ENCODE peak calls at places on chromosomes 6 and 20, in ten cellular contexts. One of them, this sample, is unnamed.

GRCh38 chr20:34040300-34041015 is 46.7 kb downstream of the RALY start:
- DNase-seq in HepG2: no peak
- DNase-seq in uterus: no peak
- DNase-seq in aorta: no peak
- DNase-seq in fibroblast of mammary gland: no peak
- DNase-seq in ascending aorta: no peak
- DNase-seq in HCT116: no peak
- DNase-seq in AG10803: no peak
- DNase-seq in tibial nerve: no peak
- DNase-seq in GM06990: no peak
- DNase-seq in this sample: no peak

GRCh38 chr6:20564269-20564668 is 30.0 kb downstream of the CDKAL1 start:
- DNase-seq in GM06990: no peak
- DNase-seq in AG10803: peak; percentile 23
- DNase-seq in tibial nerve: no peak
- DNase-seq in HepG2: no peak
- DNase-seq in HCT116: peak; percentile 19
- DNase-seq in uterus: no peak
- DNase-seq in fibroblast of mammary gland: peak; percentile 35
- DNase-seq in aorta: no peak
- DNase-seq in ascending aorta: no peak
- DNase-seq in this sample: no peak

GRCh38 chr6:75135447-75135846 is 70.4 kb downstream of the COL12A1 start:
- DNase-seq in fibroblast of mammary gland: peak; percentile 83
- DNase-seq in uterus: no peak
- DNase-seq in AG10803: peak; percentile 92
- DNase-seq in aorta: no peak
- DNase-seq in HCT116: no peak
- DNase-seq in HepG2: no peak
- DNase-seq in ascending aorta: no peak
- DNase-seq in tibial nerve: no peak
- DNase-seq in GM06990: no peak
- DNase-seq in this sample: no peak

GRCh38 chr6:160393966-160394653 is 45.9 kb downstream of the SLC22A3 start:
- DNase-seq in aorta: no peak
- DNase-seq in fibroblast of mammary gland: no peak
- DNase-seq in ascending aorta: no peak
- DNase-seq in HepG2: peak; percentile 90
- DNase-seq in AG10803: no peak
- DNase-seq in uterus: peak; percentile 37
- DNase-seq in HCT116: no peak
- DNase-seq in tibial nerve: no peak
- DNase-seq in GM06990: no peak
- DNase-seq in this sample: no peak

GRCh38 chr6:44269921-44270525 is at the start of gene TMEM151B:
- DNase-seq in HepG2: no peak
- DNase-seq in fibroblast of mammary gland: no peak
- DNase-seq in uterus: no peak
- DNase-seq in tibial nerve: no peak
- DNase-seq in AG10803: no peak
- DNase-seq in HCT116: no peak
- DNase-seq in GM06990: no peak
- DNase-seq in ascending aorta: no peak
- DNase-seq in aorta: peak; percentile 64
- DNase-seq in this sample: no peak

GRCh38 chr20:33460711-33461110 is 17.1 kb upstream of the SNTA1 start:
- DNase-seq in HepG2: no peak
- DNase-seq in AG10803: no peak
- DNase-seq in tibial nerve: no peak
- DNase-seq in ascending aorta: no peak
- DNase-seq in uterus: no peak
- DNase-seq in GM06990: peak; percentile 60
- DNase-seq in fibroblast of mammary gland: no peak
- DNase-seq in HCT116: no peak
- DNase-seq in aorta: no peak
- DNase-seq in this sample: no peak

GRCh38 chr20:61649105-61649878 is 397.2 kb downstream of the CDH4 start:
- DNase-seq in HCT116: no peak
- DNase-seq in HepG2: no peak
- DNase-seq in GM06990: no peak
- DNase-seq in tibial nerve: no peak
- DNase-seq in AG10803: no peak
- DNase-seq in aorta: no peak
- DNase-seq in fibroblast of mammary gland: no peak
- DNase-seq in uterus: no peak
- DNase-seq in ascending aorta: no peak
- DNase-seq in this sample: no peak

GRCh38 chr6:123802351-123802696 is 1.3 kb upstream of the NKAIN2 start:
- DNase-seq in GM06990: no peak
- DNase-seq in HepG2: no peak
- DNase-seq in ascending aorta: no peak
- DNase-seq in AG10803: no peak
- DNase-seq in fibroblast of mammary gland: no peak
- DNase-seq in HCT116: no peak
- DNase-seq in tibial nerve: no peak
- DNase-seq in aorta: no peak
- DNase-seq in uterus: no peak
- DNase-seq in this sample: no peak

GRCh38 chr6:163655217-163656121 is 241.0 kb downstream of the QKI start:
- DNase-seq in HCT116: no peak
- DNase-seq in tibial nerve: no peak
- DNase-seq in ascending aorta: no peak
- DNase-seq in aorta: no peak
- DNase-seq in fibroblast of mammary gland: no peak
- DNase-seq in AG10803: no peak
- DNase-seq in GM06990: no peak
- DNase-seq in uterus: no peak
- DNase-seq in HepG2: no peak
- DNase-seq in this sample: no peak

GRCh38 chr6:41625442-41625841 is 12.8 kb upstream of the MDFI start:
- DNase-seq in tibial nerve: no peak
- DNase-seq in HepG2: no peak
- DNase-seq in aorta: peak; percentile 58
- DNase-seq in HCT116: no peak
- DNase-seq in fibroblast of mammary gland: no peak
- DNase-seq in uterus: no peak
- DNase-seq in GM06990: no peak
- DNase-seq in AG10803: no peak
- DNase-seq in ascending aorta: no peak
- DNase-seq in this sample: no peak

GRCh38 chr6:12148317-12148801 is 136.2 kb downstream of the HIVEP1 start:
- DNase-seq in GM06990: no peak
- DNase-seq in tibial nerve: no peak
- DNase-seq in HepG2: no peak
- DNase-seq in aorta: no peak
- DNase-seq in AG10803: peak; percentile 55
- DNase-seq in uterus: no peak
- DNase-seq in fibroblast of mammary gland: peak; percentile 58
- DNase-seq in HCT116: no peak
- DNase-seq in ascending aorta: no peak
- DNase-seq in this sample: no peak

GRCh38 chr6:147448775-147449174 is 59.7 kb upstream of the SAMD5 start:
- DNase-seq in tibial nerve: no peak
- DNase-seq in ascending aorta: no peak
- DNase-seq in AG10803: no peak
- DNase-seq in HepG2: no peak
- DNase-seq in GM06990: no peak
- DNase-seq in uterus: no peak
- DNase-seq in fibroblast of mammary gland: no peak
- DNase-seq in HCT116: no peak
- DNase-seq in aorta: no peak
- DNase-seq in this sample: no peak

GRCh38 chr6:5438882-5439584 is 177.7 kb downstream of the FARS2 start:
- DNase-seq in GM06990: no peak
- DNase-seq in fibroblast of mammary gland: no peak
- DNase-seq in aorta: no peak
- DNase-seq in HepG2: no peak
- DNase-seq in tibial nerve: no peak
- DNase-seq in uterus: no peak
- DNase-seq in ascending aorta: no peak
- DNase-seq in AG10803: no peak
- DNase-seq in HCT116: no peak
- DNase-seq in this sample: no peak

GRCh38 chr20:37538003-37538402 is 10.3 kb upstream of the BLCAP start:
- DNase-seq in tibial nerve: no peak
- DNase-seq in GM06990: no peak
- DNase-seq in HCT116: no peak
- DNase-seq in ascending aorta: no peak
- DNase-seq in uterus: no peak
- DNase-seq in aorta: no peak
- DNase-seq in AG10803: peak; percentile 80
- DNase-seq in fibroblast of mammary gland: peak; percentile 61
- DNase-seq in HepG2: peak; percentile 48
- DNase-seq in this sample: peak; percentile 55

GRCh38 chr6:132482595-132482994 is 30.3 kb downstream of the STX7 start:
- DNase-seq in HCT116: no peak
- DNase-seq in AG10803: peak; percentile 39
- DNase-seq in uterus: no peak
- DNase-seq in ascending aorta: no peak
- DNase-seq in fibroblast of mammary gland: no peak
- DNase-seq in HepG2: no peak
- DNase-seq in aorta: no peak
- DNase-seq in tibial nerve: no peak
- DNase-seq in GM06990: no peak
- DNase-seq in this sample: no peak

GRCh38 chr6:41360314-41360685 is 24.9 kb downstream of the NCR2 start:
- DNase-seq in ascending aorta: no peak
- DNase-seq in uterus: no peak
- DNase-seq in aorta: no peak
- DNase-seq in GM06990: no peak
- DNase-seq in HepG2: no peak
- DNase-seq in fibroblast of mammary gland: no peak
- DNase-seq in HCT116: no peak
- DNase-seq in tibial nerve: no peak
- DNase-seq in AG10803: no peak
- DNase-seq in this sample: no peak

GRCh38 chr20:1718604-1719384 is 61.2 kb upstream of the SIRPG start:
- DNase-seq in aorta: no peak
- DNase-seq in AG10803: peak; percentile 96
- DNase-seq in tibial nerve: peak; percentile 61
- DNase-seq in uterus: peak; percentile 19
- DNase-seq in GM06990: no peak
- DNase-seq in HepG2: no peak
- DNase-seq in HCT116: peak; percentile 19
- DNase-seq in fibroblast of mammary gland: peak; percentile 98
- DNase-seq in ascending aorta: no peak
- DNase-seq in this sample: no peak

GRCh38 chr6:97669191-97669651 is 386.2 kb upstream of the MMS22L start:
- DNase-seq in tibial nerve: no peak
- DNase-seq in fibroblast of mammary gland: no peak
- DNase-seq in uterus: no peak
- DNase-seq in GM06990: peak; percentile 74
- DNase-seq in aorta: no peak
- DNase-seq in HepG2: no peak
- DNase-seq in AG10803: peak; percentile 25
- DNase-seq in ascending aorta: no peak
- DNase-seq in HCT116: no peak
- DNase-seq in this sample: no peak
- H3K4me3 ChIP-seq in tibial nerve: peak overlapping the region; percentile 14
- H3K4me3 ChIP-seq in fibroblast of mammary gland: no peak overlapping the region
- H3K4me3 ChIP-seq in uterus: no peak overlapping the region
- H3K4me3 ChIP-seq in GM06990: peak overlapping the region; percentile 42
- H3K4me3 ChIP-seq in aorta: no peak overlapping the region
- H3K4me3 ChIP-seq in HepG2: no peak overlapping the region
- H3K4me3 ChIP-seq in AG10803: peak overlapping the region; percentile 46
- H3K4me3 ChIP-seq in ascending aorta: peak overlapping the region; percentile 28
- H3K4me3 ChIP-seq in HCT116: no peak overlapping the region
- H3K4me3 ChIP-seq in this sample: peak overlapping the region; percentile 60

GRCh38 chr20:5528719-5529256 is 212.0 kb upstream of the PROKR2 start:
- DNase-seq in fibroblast of mammary gland: peak; percentile 93
- DNase-seq in ascending aorta: no peak
- DNase-seq in AG10803: peak; percentile 84
- DNase-seq in uterus: peak; percentile 76
- DNase-seq in tibial nerve: peak; percentile 86
- DNase-seq in HepG2: peak; percentile 93
- DNase-seq in GM06990: peak; percentile 30
- DNase-seq in aorta: no peak
- DNase-seq in HCT116: peak; percentile 87
- DNase-seq in this sample: no peak

GRCh38 chr20:5526516-5526915 is 209.8 kb upstream of the PROKR2 start:
- DNase-seq in HCT116: no peak
- DNase-seq in HepG2: no peak
- DNase-seq in GM06990: no peak
- DNase-seq in tibial nerve: no peak
- DNase-seq in AG10803: no peak
- DNase-seq in fibroblast of mammary gland: no peak
- DNase-seq in uterus: no peak
- DNase-seq in ascending aorta: no peak
- DNase-seq in aorta: no peak
- DNase-seq in this sample: no peak

GRCh38 chr20:5524886-5525285 is 208.1 kb upstream of the PROKR2 start:
- DNase-seq in AG10803: peak; percentile 9
- DNase-seq in HCT116: no peak
- DNase-seq in HepG2: no peak
- DNase-seq in aorta: no peak
- DNase-seq in uterus: no peak
- DNase-seq in GM06990: no peak
- DNase-seq in ascending aorta: no peak
- DNase-seq in tibial nerve: no peak
- DNase-seq in fibroblast of mammary gland: no peak
- DNase-seq in this sample: no peak

GRCh38 chr20:5531318-5532081 is 214.7 kb upstream of the PROKR2 start:
- DNase-seq in HCT116: no peak
- DNase-seq in tibial nerve: no peak
- DNase-seq in HepG2: no peak
- DNase-seq in ascending aorta: no peak
- DNase-seq in GM06990: no peak
- DNase-seq in fibroblast of mammary gland: peak; percentile 71
- DNase-seq in aorta: no peak
- DNase-seq in uterus: no peak
- DNase-seq in AG10803: peak; percentile 72
- DNase-seq in this sample: no peak

GRCh38 chr20:5529331-5530142 is 212.8 kb upstream of the PROKR2 start:
- DNase-seq in ascending aorta: peak; percentile 31
- DNase-seq in tibial nerve: peak; percentile 85
- DNase-seq in fibroblast of mammary gland: peak; percentile 68
- DNase-seq in HepG2: peak; percentile 84
- DNase-seq in aorta: peak; percentile 95
- DNase-seq in GM06990: peak; percentile 80
- DNase-seq in AG10803: peak; percentile 62
- DNase-seq in HCT116: peak; percentile 47
- DNase-seq in uterus: peak; percentile 60
- DNase-seq in this sample: no peak
- H3K4me3 ChIP-seq in ascending aorta: no peak overlapping the region
- H3K4me3 ChIP-seq in tibial nerve: no peak overlapping the region
- H3K4me3 ChIP-seq in fibroblast of mammary gland: no peak overlapping the region
- H3K4me3 ChIP-seq in HepG2: peak overlapping the region; percentile 20
- H3K4me3 ChIP-seq in aorta: no peak overlapping the region
- H3K4me3 ChIP-seq in GM06990: no peak overlapping the region
- H3K4me3 ChIP-seq in AG10803: no peak overlapping the region
- H3K4me3 ChIP-seq in HCT116: no peak overlapping the region
- H3K4me3 ChIP-seq in uterus: no peak overlapping the region
- H3K4me3 ChIP-seq in this sample: peak overlapping the region; percentile 12

GRCh38 chr6:139757766-139758655 is 383.6 kb upstream of the CITED2 start:
- DNase-seq in HepG2: no peak
- DNase-seq in HCT116: no peak
- DNase-seq in uterus: peak; percentile 61
- DNase-seq in ascending aorta: no peak
- DNase-seq in tibial nerve: peak; percentile 41
- DNase-seq in fibroblast of mammary gland: peak; percentile 92
- DNase-seq in AG10803: peak; percentile 87
- DNase-seq in aorta: no peak
- DNase-seq in GM06990: no peak
- DNase-seq in this sample: no peak
- H3K4me3 ChIP-seq in HepG2: no peak overlapping the region
- H3K4me3 ChIP-seq in HCT116: no peak overlapping the region
- H3K4me3 ChIP-seq in uterus: no peak overlapping the region
- H3K4me3 ChIP-seq in ascending aorta: no peak overlapping the region
- H3K4me3 ChIP-seq in tibial nerve: no peak overlapping the region
- H3K4me3 ChIP-seq in fibroblast of mammary gland: no peak overlapping the region
- H3K4me3 ChIP-seq in AG10803: no peak overlapping the region
- H3K4me3 ChIP-seq in aorta: no peak overlapping the region
- H3K4me3 ChIP-seq in GM06990: no peak overlapping the region
- H3K4me3 ChIP-seq in this sample: peak overlapping the region; percentile 50

GRCh38 chr20:47318027-47318595 is 38.4 kb downstream of the ZMYND8 start:
- DNase-seq in fibroblast of mammary gland: peak; percentile 89
- DNase-seq in HepG2: peak; percentile 94
- DNase-seq in AG10803: peak; percentile 80
- DNase-seq in HCT116: no peak
- DNase-seq in aorta: peak; percentile 38
- DNase-seq in GM06990: no peak
- DNase-seq in uterus: peak; percentile 77
- DNase-seq in tibial nerve: no peak
- DNase-seq in ascending aorta: no peak
- DNase-seq in this sample: no peak
- H3K4me3 ChIP-seq in fibroblast of mammary gland: peak overlapping the region; percentile 37
- H3K4me3 ChIP-seq in HepG2: no peak overlapping the region
- H3K4me3 ChIP-seq in AG10803: peak overlapping the region; percentile 18
- H3K4me3 ChIP-seq in HCT116: peak overlapping the region; percentile 41
- H3K4me3 ChIP-seq in aorta: no peak overlapping the region
- H3K4me3 ChIP-seq in GM06990: no peak overlapping the region
- H3K4me3 ChIP-seq in uterus: no peak overlapping the region
- H3K4me3 ChIP-seq in tibial nerve: peak overlapping the region; percentile 2
- H3K4me3 ChIP-seq in ascending aorta: peak overlapping the region; percentile 36
- H3K4me3 ChIP-seq in this sample: peak overlapping the region; percentile 58